ENCODE peak calls at places on chromosomes 11 and 22, in four cellular contexts. One of them, this sample, is unnamed.

GRCh38 chr11:353315-353857 is 15.9 kb upstream of the B4GALNT4 start:
- DNase-seq in DMS53: no peak
- DNase-seq in activated CD4-positive, alpha-beta T cell treated with anti-CD3 and anti-CD28 coated beads for 24 hours: no peak
- DNase-seq in central memory CD4-positive, alpha-beta T cell: no peak
- DNase-seq in this sample: no peak

GRCh38 chr22:21032037-21032842 is at the start of gene SLC7A4:
- DNase-seq in DMS53: peak
- DNase-seq in activated CD4-positive, alpha-beta T cell treated with anti-CD3 and anti-CD28 coated beads for 24 hours: no peak
- DNase-seq in central memory CD4-positive, alpha-beta T cell: no peak
- DNase-seq in this sample: no peak

GRCh38 chr22:48396785-48397530 is 1430.7 kb downstream of the BRD1 start:
- DNase-seq in DMS53: no peak
- DNase-seq in activated CD4-positive, alpha-beta T cell treated with anti-CD3 and anti-CD28 coated beads for 24 hours: no peak
- DNase-seq in central memory CD4-positive, alpha-beta T cell: no peak
- DNase-seq in this sample: no peak

GRCh38 chr11:103877221-103877620 is 159.2 kb upstream of the DDI1 start:
- DNase-seq in DMS53: peak
- DNase-seq in activated CD4-positive, alpha-beta T cell treated with anti-CD3 and anti-CD28 coated beads for 24 hours: no peak
- DNase-seq in central memory CD4-positive, alpha-beta T cell: no peak
- DNase-seq in this sample: peak

GRCh38 chr22:35102663-35103062 is 36.7 kb downstream of the ISX start:
- DNase-seq in DMS53: no peak
- DNase-seq in activated CD4-positive, alpha-beta T cell treated with anti-CD3 and anti-CD28 coated beads for 24 hours: no peak
- DNase-seq in central memory CD4-positive, alpha-beta T cell: no peak
- DNase-seq in this sample: no peak

GRCh38 chr11:95922536-95923440 is 1.1 kb downstream of the MTMR2 start:
- DNase-seq in DMS53: peak
- DNase-seq in activated CD4-positive, alpha-beta T cell treated with anti-CD3 and anti-CD28 coated beads for 24 hours: no peak
- DNase-seq in central memory CD4-positive, alpha-beta T cell: no peak
- DNase-seq in this sample: peak

GRCh38 chr11:74417379-74417804 is 19.2 kb upstream of the PGM2L1 start:
- DNase-seq in DMS53: peak
- DNase-seq in activated CD4-positive, alpha-beta T cell treated with anti-CD3 and anti-CD28 coated beads for 24 hours: no peak
- DNase-seq in central memory CD4-positive, alpha-beta T cell: peak
- DNase-seq in this sample: peak

GRCh38 chr11:1296287-1296686 is 13.1 kb downstream of the TOLLIP start:
- DNase-seq in DMS53: no peak
- DNase-seq in activated CD4-positive, alpha-beta T cell treated with anti-CD3 and anti-CD28 coated beads for 24 hours: no peak
- DNase-seq in central memory CD4-positive, alpha-beta T cell: no peak
- DNase-seq in this sample: no peak

GRCh38 chr22:42716221-42716620 is 4.4 kb downstream of the A4GALT start:
- DNase-seq in DMS53: peak
- DNase-seq in activated CD4-positive, alpha-beta T cell treated with anti-CD3 and anti-CD28 coated beads for 24 hours: no peak
- DNase-seq in central memory CD4-positive, alpha-beta T cell: no peak
- DNase-seq in this sample: no peak

GRCh38 chr22:49760280-49760629 is 67.4 kb downstream of the BRD1 start:
- DNase-seq in DMS53: peak
- DNase-seq in activated CD4-positive, alpha-beta T cell treated with anti-CD3 and anti-CD28 coated beads for 24 hours: no peak
- DNase-seq in central memory CD4-positive, alpha-beta T cell: no peak
- DNase-seq in this sample: no peak

GRCh38 chr11:109015283-109015682 is 350.4 kb downstream of the DDX10 start:
- DNase-seq in DMS53: no peak
- DNase-seq in activated CD4-positive, alpha-beta T cell treated with anti-CD3 and anti-CD28 coated beads for 24 hours: no peak
- DNase-seq in central memory CD4-positive, alpha-beta T cell: no peak
- DNase-seq in this sample: no peak

GRCh38 chr22:39528080-39528661 is 4.4 kb downstream of the RPS19BP1 start:
- DNase-seq in DMS53: peak
- DNase-seq in activated CD4-positive, alpha-beta T cell treated with anti-CD3 and anti-CD28 coated beads for 24 hours: no peak
- DNase-seq in central memory CD4-positive, alpha-beta T cell: no peak
- DNase-seq in this sample: no peak

GRCh38 chr11:62409831-62410230 is 9.0 kb upstream of the SCGB1A1 start:
- DNase-seq in DMS53: no peak
- DNase-seq in activated CD4-positive, alpha-beta T cell treated with anti-CD3 and anti-CD28 coated beads for 24 hours: no peak
- DNase-seq in central memory CD4-positive, alpha-beta T cell: no peak
- DNase-seq in this sample: no peak

GRCh38 chr11:13283636-13284035 is 6.0 kb downstream of the BMAL1 start:
- DNase-seq in DMS53: no peak
- DNase-seq in activated CD4-positive, alpha-beta T cell treated with anti-CD3 and anti-CD28 coated beads for 24 hours: no peak
- DNase-seq in central memory CD4-positive, alpha-beta T cell: no peak
- DNase-seq in this sample: no peak

GRCh38 chr11:8079111-8079675 is 1.8 kb upstream of the TUB start:
- DNase-seq in DMS53: no peak
- DNase-seq in activated CD4-positive, alpha-beta T cell treated with anti-CD3 and anti-CD28 coated beads for 24 hours: no peak
- DNase-seq in central memory CD4-positive, alpha-beta T cell: no peak
- DNase-seq in this sample: no peak

GRCh38 chr11:5500391-5500790 is 9.4 kb downstream of the UBQLN3 start:
- DNase-seq in DMS53: no peak
- DNase-seq in activated CD4-positive, alpha-beta T cell treated with anti-CD3 and anti-CD28 coated beads for 24 hours: no peak
- DNase-seq in central memory CD4-positive, alpha-beta T cell: no peak
- DNase-seq in this sample: no peak

GRCh38 chr22:26068571-26068970 is 100.7 kb upstream of the SEZ6L start:
- DNase-seq in DMS53: no peak
- DNase-seq in activated CD4-positive, alpha-beta T cell treated with anti-CD3 and anti-CD28 coated beads for 24 hours: no peak
- DNase-seq in central memory CD4-positive, alpha-beta T cell: no peak
- DNase-seq in this sample: no peak

GRCh38 chr11:117431436-117431835 is 103.8 kb downstream of the CEP164 start:
- DNase-seq in DMS53: no peak
- DNase-seq in activated CD4-positive, alpha-beta T cell treated with anti-CD3 and anti-CD28 coated beads for 24 hours: no peak
- DNase-seq in central memory CD4-positive, alpha-beta T cell: no peak
- DNase-seq in this sample: no peak

GRCh38 chr11:33387996-33388395 is 130.8 kb downstream of the HIPK3 start:
- DNase-seq in DMS53: no peak
- DNase-seq in activated CD4-positive, alpha-beta T cell treated with anti-CD3 and anti-CD28 coated beads for 24 hours: no peak
- DNase-seq in central memory CD4-positive, alpha-beta T cell: no peak
- DNase-seq in this sample: no peak

GRCh38 chr11:72750556-72751292 is 1.5 kb downstream of the ARAP1 start:
- DNase-seq in DMS53: no peak
- DNase-seq in activated CD4-positive, alpha-beta T cell treated with anti-CD3 and anti-CD28 coated beads for 24 hours: no peak
- DNase-seq in central memory CD4-positive, alpha-beta T cell: no peak
- DNase-seq in this sample: no peak

GRCh38 chr11:104573431-104573830 is 324.8 kb downstream of the CASP12 start:
- DNase-seq in DMS53: peak
- DNase-seq in activated CD4-positive, alpha-beta T cell treated with anti-CD3 and anti-CD28 coated beads for 24 hours: no peak
- DNase-seq in central memory CD4-positive, alpha-beta T cell: no peak
- DNase-seq in this sample: no peak

GRCh38 chr11:1832181-1832988 is 2.4 kb upstream of the SYT8 start:
- DNase-seq in DMS53: peak
- DNase-seq in activated CD4-positive, alpha-beta T cell treated with anti-CD3 and anti-CD28 coated beads for 24 hours: peak
- DNase-seq in central memory CD4-positive, alpha-beta T cell: peak
- DNase-seq in this sample: peak

GRCh38 chr11:95248666-95249467 is 17.9 kb upstream of the SESN3 start:
- DNase-seq in DMS53: no peak
- DNase-seq in activated CD4-positive, alpha-beta T cell treated with anti-CD3 and anti-CD28 coated beads for 24 hours: no peak
- DNase-seq in central memory CD4-positive, alpha-beta T cell: no peak
- DNase-seq in this sample: no peak

GRCh38 chr11:29256580-29256979 is 760.2 kb downstream of the KCNA4 start:
- DNase-seq in DMS53: no peak
- DNase-seq in activated CD4-positive, alpha-beta T cell treated with anti-CD3 and anti-CD28 coated beads for 24 hours: no peak
- DNase-seq in central memory CD4-positive, alpha-beta T cell: no peak
- DNase-seq in this sample: no peak